ENCODE peak calls at places on chromosomes 12 and 14, in nine cellular contexts. One of them, this sample, is unnamed.

GRCh38 chr14:20684662-20685456 is 499 bp downstream of the RNASE4 start:
- DNase-seq in GM19239: no peak
- DNase-seq in activated T-cell treated with anti-CD3 and anti-CD28 coated beads, Interleukin-2, amount 50 U/mL, for 72 hours: no peak
- DNase-seq in fibroblast of the aortic adventitia: peak; percentile 69
- DNase-seq in ELR: peak; percentile 49
- DNase-seq in stimulated activated CD4-positive, alpha-beta T cell treated with anti-CD3 and anti-CD28 coated beads, TNF-alpha, amount 100 ng/mL, for 48 hours: no peak
- DNase-seq in posterior cingulate gyrus: no peak
- DNase-seq in left ventricle myocardium inferior: no peak
- DNase-seq in GDM1: no peak
- DNase-seq in this sample: peak; percentile 33

GRCh38 chr14:23301969-23302289 is 730 bp downstream of the PPP1R3E start:
- DNase-seq in GM19239: no peak
- DNase-seq in activated T-cell treated with anti-CD3 and anti-CD28 coated beads, Interleukin-2, amount 50 U/mL, for 72 hours: no peak
- DNase-seq in fibroblast of the aortic adventitia: no peak
- DNase-seq in ELR: no peak
- DNase-seq in stimulated activated CD4-positive, alpha-beta T cell treated with anti-CD3 and anti-CD28 coated beads, TNF-alpha, amount 100 ng/mL, for 48 hours: no peak
- DNase-seq in posterior cingulate gyrus: no peak
- DNase-seq in left ventricle myocardium inferior: no peak
- DNase-seq in GDM1: no peak
- DNase-seq in this sample: no peak

GRCh38 chr12:13124661-13125505 is 21.4 kb upstream of the GSG1 start:
- DNase-seq in GM19239: no peak
- DNase-seq in activated T-cell treated with anti-CD3 and anti-CD28 coated beads, Interleukin-2, amount 50 U/mL, for 72 hours: no peak
- DNase-seq in fibroblast of the aortic adventitia: peak; percentile 75
- DNase-seq in ELR: peak; percentile 79
- DNase-seq in stimulated activated CD4-positive, alpha-beta T cell treated with anti-CD3 and anti-CD28 coated beads, TNF-alpha, amount 100 ng/mL, for 48 hours: no peak
- DNase-seq in posterior cingulate gyrus: no peak
- DNase-seq in left ventricle myocardium inferior: no peak
- DNase-seq in GDM1: no peak
- DNase-seq in this sample: peak; percentile 26

GRCh38 chr14:68417007-68417659 is 375.7 kb downstream of the ZFP36L1 start:
- DNase-seq in GM19239: no peak
- DNase-seq in activated T-cell treated with anti-CD3 and anti-CD28 coated beads, Interleukin-2, amount 50 U/mL, for 72 hours: no peak
- DNase-seq in fibroblast of the aortic adventitia: no peak
- DNase-seq in ELR: no peak
- DNase-seq in stimulated activated CD4-positive, alpha-beta T cell treated with anti-CD3 and anti-CD28 coated beads, TNF-alpha, amount 100 ng/mL, for 48 hours: no peak
- DNase-seq in posterior cingulate gyrus: no peak
- DNase-seq in left ventricle myocardium inferior: no peak
- DNase-seq in GDM1: no peak
- DNase-seq in this sample: no peak

GRCh38 chr14:65164068-65164824 is 61.9 kb upstream of the MAX start:
- DNase-seq in GM19239: no peak
- DNase-seq in activated T-cell treated with anti-CD3 and anti-CD28 coated beads, Interleukin-2, amount 50 U/mL, for 72 hours: peak; percentile 45
- DNase-seq in fibroblast of the aortic adventitia: peak; percentile 77
- DNase-seq in ELR: peak; percentile 72
- DNase-seq in stimulated activated CD4-positive, alpha-beta T cell treated with anti-CD3 and anti-CD28 coated beads, TNF-alpha, amount 100 ng/mL, for 48 hours: no peak
- DNase-seq in posterior cingulate gyrus: no peak
- DNase-seq in left ventricle myocardium inferior: no peak
- DNase-seq in GDM1: peak; percentile 16
- DNase-seq in this sample: peak; percentile 38

GRCh38 chr14:91241848-91242247 is 2.7 kb downstream of the GPR68 start:
- DNase-seq in GM19239: no peak
- DNase-seq in activated T-cell treated with anti-CD3 and anti-CD28 coated beads, Interleukin-2, amount 50 U/mL, for 72 hours: no peak
- DNase-seq in fibroblast of the aortic adventitia: no peak
- DNase-seq in ELR: no peak
- DNase-seq in stimulated activated CD4-positive, alpha-beta T cell treated with anti-CD3 and anti-CD28 coated beads, TNF-alpha, amount 100 ng/mL, for 48 hours: no peak
- DNase-seq in posterior cingulate gyrus: no peak
- DNase-seq in left ventricle myocardium inferior: no peak
- DNase-seq in GDM1: no peak
- DNase-seq in this sample: peak; percentile 98

GRCh38 chr12:79016181-79016580 is 151.6 kb downstream of the SYT1 start:
- DNase-seq in GM19239: no peak
- DNase-seq in activated T-cell treated with anti-CD3 and anti-CD28 coated beads, Interleukin-2, amount 50 U/mL, for 72 hours: no peak
- DNase-seq in fibroblast of the aortic adventitia: no peak
- DNase-seq in ELR: no peak
- DNase-seq in stimulated activated CD4-positive, alpha-beta T cell treated with anti-CD3 and anti-CD28 coated beads, TNF-alpha, amount 100 ng/mL, for 48 hours: no peak
- DNase-seq in posterior cingulate gyrus: no peak
- DNase-seq in left ventricle myocardium inferior: no peak
- DNase-seq in GDM1: no peak
- DNase-seq in this sample: no peak

GRCh38 chr14:101957406-101958234 is 6.8 kb upstream of the DYNC1H1 start:
- DNase-seq in GM19239: no peak
- DNase-seq in activated T-cell treated with anti-CD3 and anti-CD28 coated beads, Interleukin-2, amount 50 U/mL, for 72 hours: no peak
- DNase-seq in fibroblast of the aortic adventitia: no peak
- DNase-seq in ELR: no peak
- DNase-seq in stimulated activated CD4-positive, alpha-beta T cell treated with anti-CD3 and anti-CD28 coated beads, TNF-alpha, amount 100 ng/mL, for 48 hours: no peak
- DNase-seq in posterior cingulate gyrus: no peak
- DNase-seq in left ventricle myocardium inferior: no peak
- DNase-seq in GDM1: no peak
- DNase-seq in this sample: no peak

GRCh38 chr12:116980083-116980482 is 69.3 kb downstream of the FBXW8 start:
- DNase-seq in GM19239: no peak
- DNase-seq in activated T-cell treated with anti-CD3 and anti-CD28 coated beads, Interleukin-2, amount 50 U/mL, for 72 hours: no peak
- DNase-seq in fibroblast of the aortic adventitia: no peak
- DNase-seq in ELR: no peak
- DNase-seq in stimulated activated CD4-positive, alpha-beta T cell treated with anti-CD3 and anti-CD28 coated beads, TNF-alpha, amount 100 ng/mL, for 48 hours: no peak
- DNase-seq in posterior cingulate gyrus: no peak
- DNase-seq in left ventricle myocardium inferior: no peak
- DNase-seq in GDM1: peak; percentile 24
- DNase-seq in this sample: no peak

GRCh38 chr12:25500651-25501050 is 52.4 kb downstream of the LMNTD1 start:
- DNase-seq in GM19239: no peak
- DNase-seq in activated T-cell treated with anti-CD3 and anti-CD28 coated beads, Interleukin-2, amount 50 U/mL, for 72 hours: no peak
- DNase-seq in fibroblast of the aortic adventitia: peak; percentile 3
- DNase-seq in ELR: peak; percentile 26
- DNase-seq in stimulated activated CD4-positive, alpha-beta T cell treated with anti-CD3 and anti-CD28 coated beads, TNF-alpha, amount 100 ng/mL, for 48 hours: no peak
- DNase-seq in posterior cingulate gyrus: no peak
- DNase-seq in left ventricle myocardium inferior: no peak
- DNase-seq in GDM1: no peak
- DNase-seq in this sample: no peak

GRCh38 chr12:9868951-9869306 is 225 bp downstream of the CLEC2B start:
- DNase-seq in GM19239: no peak
- DNase-seq in activated T-cell treated with anti-CD3 and anti-CD28 coated beads, Interleukin-2, amount 50 U/mL, for 72 hours: no peak
- DNase-seq in fibroblast of the aortic adventitia: no peak
- DNase-seq in ELR: no peak
- DNase-seq in stimulated activated CD4-positive, alpha-beta T cell treated with anti-CD3 and anti-CD28 coated beads, TNF-alpha, amount 100 ng/mL, for 48 hours: no peak
- DNase-seq in posterior cingulate gyrus: no peak
- DNase-seq in left ventricle myocardium inferior: no peak
- DNase-seq in GDM1: no peak
- DNase-seq in this sample: no peak

GRCh38 chr14:93989939-93990338 is 7.2 kb upstream of the CCDC197 start:
- DNase-seq in GM19239: no peak
- DNase-seq in activated T-cell treated with anti-CD3 and anti-CD28 coated beads, Interleukin-2, amount 50 U/mL, for 72 hours: no peak
- DNase-seq in fibroblast of the aortic adventitia: no peak
- DNase-seq in ELR: no peak
- DNase-seq in stimulated activated CD4-positive, alpha-beta T cell treated with anti-CD3 and anti-CD28 coated beads, TNF-alpha, amount 100 ng/mL, for 48 hours: no peak
- DNase-seq in posterior cingulate gyrus: no peak
- DNase-seq in left ventricle myocardium inferior: no peak
- DNase-seq in GDM1: no peak
- DNase-seq in this sample: peak; percentile 78

GRCh38 chr12:119642986-119643385 is 24.9 kb upstream of the PRKAB1 start:
- DNase-seq in GM19239: no peak
- DNase-seq in activated T-cell treated with anti-CD3 and anti-CD28 coated beads, Interleukin-2, amount 50 U/mL, for 72 hours: no peak
- DNase-seq in fibroblast of the aortic adventitia: no peak
- DNase-seq in ELR: no peak
- DNase-seq in stimulated activated CD4-positive, alpha-beta T cell treated with anti-CD3 and anti-CD28 coated beads, TNF-alpha, amount 100 ng/mL, for 48 hours: no peak
- DNase-seq in posterior cingulate gyrus: no peak
- DNase-seq in left ventricle myocardium inferior: no peak
- DNase-seq in GDM1: no peak
- DNase-seq in this sample: no peak

GRCh38 chr14:92121670-92122350 is at the start of the genes CPSF2 and NDUFB1:
- DNase-seq in GM19239: peak; percentile 90
- DNase-seq in activated T-cell treated with anti-CD3 and anti-CD28 coated beads, Interleukin-2, amount 50 U/mL, for 72 hours: peak; percentile 89
- DNase-seq in fibroblast of the aortic adventitia: peak; percentile 77
- DNase-seq in ELR: peak; percentile 91
- DNase-seq in stimulated activated CD4-positive, alpha-beta T cell treated with anti-CD3 and anti-CD28 coated beads, TNF-alpha, amount 100 ng/mL, for 48 hours: peak; percentile 73
- DNase-seq in posterior cingulate gyrus: peak; percentile 88
- DNase-seq in left ventricle myocardium inferior: peak; percentile 90
- DNase-seq in GDM1: peak; percentile 68
- DNase-seq in this sample: peak; percentile 70

GRCh38 chr14:30553311-30553989 is 5.5 kb upstream of the G2E3 start:
- DNase-seq in GM19239: no peak
- DNase-seq in activated T-cell treated with anti-CD3 and anti-CD28 coated beads, Interleukin-2, amount 50 U/mL, for 72 hours: no peak
- DNase-seq in fibroblast of the aortic adventitia: peak; percentile 49
- DNase-seq in ELR: peak; percentile 85
- DNase-seq in stimulated activated CD4-positive, alpha-beta T cell treated with anti-CD3 and anti-CD28 coated beads, TNF-alpha, amount 100 ng/mL, for 48 hours: no peak
- DNase-seq in posterior cingulate gyrus: no peak
- DNase-seq in left ventricle myocardium inferior: no peak
- DNase-seq in GDM1: no peak
- DNase-seq in this sample: no peak

GRCh38 chr14:38616959-38617358 is 361.1 kb upstream of the CLEC14A start:
- DNase-seq in GM19239: no peak
- DNase-seq in activated T-cell treated with anti-CD3 and anti-CD28 coated beads, Interleukin-2, amount 50 U/mL, for 72 hours: no peak
- DNase-seq in fibroblast of the aortic adventitia: no peak
- DNase-seq in ELR: peak; percentile 12
- DNase-seq in stimulated activated CD4-positive, alpha-beta T cell treated with anti-CD3 and anti-CD28 coated beads, TNF-alpha, amount 100 ng/mL, for 48 hours: no peak
- DNase-seq in posterior cingulate gyrus: peak; percentile 22
- DNase-seq in left ventricle myocardium inferior: no peak
- DNase-seq in GDM1: no peak
- DNase-seq in this sample: no peak

GRCh38 chr12:75979181-75979580 is 52.4 kb downstream of the PHLDA1 start:
- DNase-seq in GM19239: no peak
- DNase-seq in activated T-cell treated with anti-CD3 and anti-CD28 coated beads, Interleukin-2, amount 50 U/mL, for 72 hours: peak; percentile 46
- DNase-seq in fibroblast of the aortic adventitia: no peak
- DNase-seq in ELR: peak; percentile 92
- DNase-seq in stimulated activated CD4-positive, alpha-beta T cell treated with anti-CD3 and anti-CD28 coated beads, TNF-alpha, amount 100 ng/mL, for 48 hours: no peak
- DNase-seq in posterior cingulate gyrus: no peak
- DNase-seq in left ventricle myocardium inferior: no peak
- DNase-seq in GDM1: no peak
- DNase-seq in this sample: peak; percentile 43

GRCh38 chr12:90407841-90408240 is 547.1 kb downstream of the CCER1 start:
- DNase-seq in GM19239: no peak
- DNase-seq in activated T-cell treated with anti-CD3 and anti-CD28 coated beads, Interleukin-2, amount 50 U/mL, for 72 hours: no peak
- DNase-seq in fibroblast of the aortic adventitia: no peak
- DNase-seq in ELR: no peak
- DNase-seq in stimulated activated CD4-positive, alpha-beta T cell treated with anti-CD3 and anti-CD28 coated beads, TNF-alpha, amount 100 ng/mL, for 48 hours: no peak
- DNase-seq in posterior cingulate gyrus: no peak
- DNase-seq in left ventricle myocardium inferior: no peak
- DNase-seq in GDM1: no peak
- DNase-seq in this sample: no peak

GRCh38 chr12:43063642-43064041 is 474.1 kb upstream of the PRICKLE1 start:
- DNase-seq in GM19239: no peak
- DNase-seq in activated T-cell treated with anti-CD3 and anti-CD28 coated beads, Interleukin-2, amount 50 U/mL, for 72 hours: no peak
- DNase-seq in fibroblast of the aortic adventitia: peak; percentile 78
- DNase-seq in ELR: peak; percentile 8
- DNase-seq in stimulated activated CD4-positive, alpha-beta T cell treated with anti-CD3 and anti-CD28 coated beads, TNF-alpha, amount 100 ng/mL, for 48 hours: no peak
- DNase-seq in posterior cingulate gyrus: no peak
- DNase-seq in left ventricle myocardium inferior: no peak
- DNase-seq in GDM1: no peak
- DNase-seq in this sample: no peak

GRCh38 chr12:57001448-57001906 is 4.9 kb downstream of the ZBTB39 start:
- DNase-seq in GM19239: peak; percentile 56
- DNase-seq in activated T-cell treated with anti-CD3 and anti-CD28 coated beads, Interleukin-2, amount 50 U/mL, for 72 hours: peak; percentile 86
- DNase-seq in fibroblast of the aortic adventitia: peak; percentile 61
- DNase-seq in ELR: peak; percentile 78
- DNase-seq in stimulated activated CD4-positive, alpha-beta T cell treated with anti-CD3 and anti-CD28 coated beads, TNF-alpha, amount 100 ng/mL, for 48 hours: peak; percentile 52
- DNase-seq in posterior cingulate gyrus: peak; percentile 28
- DNase-seq in left ventricle myocardium inferior: peak; percentile 55
- DNase-seq in GDM1: peak; percentile 59
- DNase-seq in this sample: peak; percentile 31

GRCh38 chr12:1130164-1130563 is 139.1 kb downstream of the ERC1 start:
- DNase-seq in GM19239: no peak
- DNase-seq in activated T-cell treated with anti-CD3 and anti-CD28 coated beads, Interleukin-2, amount 50 U/mL, for 72 hours: no peak
- DNase-seq in fibroblast of the aortic adventitia: peak; percentile 2
- DNase-seq in ELR: peak; percentile 15
- DNase-seq in stimulated activated CD4-positive, alpha-beta T cell treated with anti-CD3 and anti-CD28 coated beads, TNF-alpha, amount 100 ng/mL, for 48 hours: no peak
- DNase-seq in posterior cingulate gyrus: no peak
- DNase-seq in left ventricle myocardium inferior: no peak
- DNase-seq in GDM1: no peak
- DNase-seq in this sample: peak; percentile 53

GRCh38 chr12:43285248-43285647 is 266.8 kb downstream of the ADAMTS20 start:
- DNase-seq in GM19239: no peak
- DNase-seq in activated T-cell treated with anti-CD3 and anti-CD28 coated beads, Interleukin-2, amount 50 U/mL, for 72 hours: no peak
- DNase-seq in fibroblast of the aortic adventitia: peak; percentile 93
- DNase-seq in ELR: peak; percentile 92
- DNase-seq in stimulated activated CD4-positive, alpha-beta T cell treated with anti-CD3 and anti-CD28 coated beads, TNF-alpha, amount 100 ng/mL, for 48 hours: no peak
- DNase-seq in posterior cingulate gyrus: no peak
- DNase-seq in left ventricle myocardium inferior: no peak
- DNase-seq in GDM1: no peak
- DNase-seq in this sample: no peak

GRCh38 chr12:27193854-27194544 is 50.1 kb upstream of the STK38L start:
- DNase-seq in GM19239: no peak
- DNase-seq in activated T-cell treated with anti-CD3 and anti-CD28 coated beads, Interleukin-2, amount 50 U/mL, for 72 hours: no peak
- DNase-seq in fibroblast of the aortic adventitia: peak; percentile 85
- DNase-seq in ELR: no peak
- DNase-seq in stimulated activated CD4-positive, alpha-beta T cell treated with anti-CD3 and anti-CD28 coated beads, TNF-alpha, amount 100 ng/mL, for 48 hours: no peak
- DNase-seq in posterior cingulate gyrus: no peak
- DNase-seq in left ventricle myocardium inferior: peak; percentile 49
- DNase-seq in GDM1: no peak
- DNase-seq in this sample: no peak

GRCh38 chr12:55843431-55843830 is 695 bp upstream of the MMP19 start:
- DNase-seq in GM19239: no peak
- DNase-seq in activated T-cell treated with anti-CD3 and anti-CD28 coated beads, Interleukin-2, amount 50 U/mL, for 72 hours: no peak
- DNase-seq in fibroblast of the aortic adventitia: no peak
- DNase-seq in ELR: no peak
- DNase-seq in stimulated activated CD4-positive, alpha-beta T cell treated with anti-CD3 and anti-CD28 coated beads, TNF-alpha, amount 100 ng/mL, for 48 hours: no peak
- DNase-seq in posterior cingulate gyrus: no peak
- DNase-seq in left ventricle myocardium inferior: no peak
- DNase-seq in GDM1: no peak
- DNase-seq in this sample: no peak

GRCh38 chr12:76080729-76081415 is 3.6 kb downstream of the NAP1L1 start:
- DNase-seq in GM19239: no peak
- DNase-seq in activated T-cell treated with anti-CD3 and anti-CD28 coated beads, Interleukin-2, amount 50 U/mL, for 72 hours: no peak
- DNase-seq in fibroblast of the aortic adventitia: no peak
- DNase-seq in ELR: peak; percentile 58
- DNase-seq in stimulated activated CD4-positive, alpha-beta T cell treated with anti-CD3 and anti-CD28 coated beads, TNF-alpha, amount 100 ng/mL, for 48 hours: no peak
- DNase-seq in posterior cingulate gyrus: no peak
- DNase-seq in left ventricle myocardium inferior: no peak
- DNase-seq in GDM1: no peak
- DNase-seq in this sample: no peak

GRCh38 chr12:47967461-47968430 is 4.3 kb downstream of the TMEM106C start:
- DNase-seq in GM19239: no peak
- DNase-seq in activated T-cell treated with anti-CD3 and anti-CD28 coated beads, Interleukin-2, amount 50 U/mL, for 72 hours: no peak
- DNase-seq in fibroblast of the aortic adventitia: peak; percentile 72
- DNase-seq in ELR: no peak
- DNase-seq in stimulated activated CD4-positive, alpha-beta T cell treated with anti-CD3 and anti-CD28 coated beads, TNF-alpha, amount 100 ng/mL, for 48 hours: no peak
- DNase-seq in posterior cingulate gyrus: no peak
- DNase-seq in left ventricle myocardium inferior: no peak
- DNase-seq in GDM1: no peak
- DNase-seq in this sample: no peak

GRCh38 chr12:125166046-125166445 is 100.8 kb downstream of the AACS start:
- DNase-seq in GM19239: no peak
- DNase-seq in activated T-cell treated with anti-CD3 and anti-CD28 coated beads, Interleukin-2, amount 50 U/mL, for 72 hours: no peak
- DNase-seq in fibroblast of the aortic adventitia: no peak
- DNase-seq in ELR: no peak
- DNase-seq in stimulated activated CD4-positive, alpha-beta T cell treated with anti-CD3 and anti-CD28 coated beads, TNF-alpha, amount 100 ng/mL, for 48 hours: no peak
- DNase-seq in posterior cingulate gyrus: no peak
- DNase-seq in left ventricle myocardium inferior: no peak
- DNase-seq in GDM1: no peak
- DNase-seq in this sample: no peak

GRCh38 chr12:65187665-65188064 is 18.3 kb downstream of the LEMD3 start:
- DNase-seq in GM19239: no peak
- DNase-seq in activated T-cell treated with anti-CD3 and anti-CD28 coated beads, Interleukin-2, amount 50 U/mL, for 72 hours: no peak
- DNase-seq in fibroblast of the aortic adventitia: no peak
- DNase-seq in ELR: no peak
- DNase-seq in stimulated activated CD4-positive, alpha-beta T cell treated with anti-CD3 and anti-CD28 coated beads, TNF-alpha, amount 100 ng/mL, for 48 hours: no peak
- DNase-seq in posterior cingulate gyrus: no peak
- DNase-seq in left ventricle myocardium inferior: no peak
- DNase-seq in GDM1: no peak
- DNase-seq in this sample: no peak

GRCh38 chr12:16604853-16605252 is 1.1 kb downstream of the LMO3 start:
- DNase-seq in GM19239: no peak
- DNase-seq in activated T-cell treated with anti-CD3 and anti-CD28 coated beads, Interleukin-2, amount 50 U/mL, for 72 hours: no peak
- DNase-seq in fibroblast of the aortic adventitia: no peak
- DNase-seq in ELR: no peak
- DNase-seq in stimulated activated CD4-positive, alpha-beta T cell treated with anti-CD3 and anti-CD28 coated beads, TNF-alpha, amount 100 ng/mL, for 48 hours: no peak
- DNase-seq in posterior cingulate gyrus: peak; percentile 35
- DNase-seq in left ventricle myocardium inferior: no peak
- DNase-seq in GDM1: no peak
- DNase-seq in this sample: no peak

GRCh38 chr12:12156835-12157234 is 86.1 kb downstream of the BCL2L14 start:
- DNase-seq in GM19239: no peak
- DNase-seq in activated T-cell treated with anti-CD3 and anti-CD28 coated beads, Interleukin-2, amount 50 U/mL, for 72 hours: no peak
- DNase-seq in fibroblast of the aortic adventitia: no peak
- DNase-seq in ELR: no peak
- DNase-seq in stimulated activated CD4-positive, alpha-beta T cell treated with anti-CD3 and anti-CD28 coated beads, TNF-alpha, amount 100 ng/mL, for 48 hours: no peak
- DNase-seq in posterior cingulate gyrus: no peak
- DNase-seq in left ventricle myocardium inferior: no peak
- DNase-seq in GDM1: no peak
- DNase-seq in this sample: no peak

GRCh38 chr12:117836999-117837736 is 131.6 kb downstream of the KSR2 start:
- DNase-seq in GM19239: peak; percentile 53
- DNase-seq in activated T-cell treated with anti-CD3 and anti-CD28 coated beads, Interleukin-2, amount 50 U/mL, for 72 hours: peak; percentile 80
- DNase-seq in fibroblast of the aortic adventitia: peak; percentile 75
- DNase-seq in ELR: peak; percentile 81
- DNase-seq in stimulated activated CD4-positive, alpha-beta T cell treated with anti-CD3 and anti-CD28 coated beads, TNF-alpha, amount 100 ng/mL, for 48 hours: peak; percentile 64
- DNase-seq in posterior cingulate gyrus: peak; percentile 85
- DNase-seq in left ventricle myocardium inferior: peak; percentile 72
- DNase-seq in GDM1: peak; percentile 16
- DNase-seq in this sample: peak; percentile 41